ENCODE peak calls at places on chromosomes 3 and 15, in seven cellular contexts. One of them, this sample, is unnamed.
A peak's percentile ranks its signal among the peaks of the same experiment; 100 is the strongest.

GRCh38 chr3:43273429-43273828 is 12.9 kb upstream of the SNRK start:
- DNase-seq in K562: no peak
- DNase-seq in SK-N-SH: no peak
- DNase-seq in HCT116: no peak
- DNase-seq in GM12878: no peak
- DNase-seq in HepG2: no peak
- DNase-seq in H1: no peak
- DNase-seq in this sample: no peak

GRCh38 chr3:187958432-187959003 is 195.4 kb upstream of the LPP start:
- DNase-seq in K562: no peak
- DNase-seq in SK-N-SH: no peak
- DNase-seq in HCT116: no peak
- DNase-seq in GM12878: no peak
- DNase-seq in HepG2: no peak
- DNase-seq in H1: no peak
- DNase-seq in this sample: no peak

GRCh38 chr3:62131620-62132019 is 241.7 kb downstream of the FEZF2 start:
- DNase-seq in K562: peak; percentile 29
- DNase-seq in SK-N-SH: peak; percentile 28
- DNase-seq in HCT116: peak; percentile 2
- DNase-seq in GM12878: no peak
- DNase-seq in HepG2: no peak
- DNase-seq in H1: no peak
- DNase-seq in this sample: no peak

GRCh38 chr15:53786421-53786820 is 27.0 kb upstream of the WDR72 start:
- DNase-seq in K562: no peak
- DNase-seq in SK-N-SH: no peak
- DNase-seq in HCT116: no peak
- DNase-seq in GM12878: no peak
- DNase-seq in HepG2: no peak
- DNase-seq in H1: no peak
- DNase-seq in this sample: no peak

GRCh38 chr15:52462806-52463360 is 65.8 kb downstream of the MYO5A start:
- DNase-seq in K562: no peak
- DNase-seq in SK-N-SH: no peak
- DNase-seq in HCT116: no peak
- DNase-seq in GM12878: no peak
- DNase-seq in HepG2: no peak
- DNase-seq in H1: no peak
- DNase-seq in this sample: no peak

GRCh38 chr15:98904466-98905048 is 103.0 kb downstream of the PGPEP1L start:
- DNase-seq in K562: peak; percentile 55
- DNase-seq in SK-N-SH: peak; percentile 84
- DNase-seq in HCT116: peak; percentile 18
- DNase-seq in GM12878: no peak
- DNase-seq in HepG2: peak; percentile 41
- DNase-seq in H1: no peak
- DNase-seq in this sample: peak; percentile 50

GRCh38 chr3:127732879-127733350 is 60.2 kb downstream of the ABTB1 start:
- DNase-seq in K562: no peak
- DNase-seq in SK-N-SH: no peak
- DNase-seq in HCT116: no peak
- DNase-seq in GM12878: no peak
- DNase-seq in HepG2: no peak
- DNase-seq in H1: no peak
- DNase-seq in this sample: no peak

GRCh38 chr3:52245322-52246263 is at the start of gene PPM1M:
- DNase-seq in K562: peak; percentile 81
- DNase-seq in SK-N-SH: peak; percentile 90
- DNase-seq in HCT116: no peak
- DNase-seq in GM12878: no peak
- DNase-seq in HepG2: no peak
- DNase-seq in H1: no peak
- DNase-seq in this sample: peak; percentile 70

GRCh38 chr15:55737373-55737772 is 5.6 kb downstream of the PRTG start:
- DNase-seq in K562: no peak
- DNase-seq in SK-N-SH: peak; percentile 20
- DNase-seq in HCT116: no peak
- DNase-seq in GM12878: no peak
- DNase-seq in HepG2: no peak
- DNase-seq in H1: no peak
- DNase-seq in this sample: no peak

GRCh38 chr3:134885877-134886621 is 91.0 kb downstream of the EPHB1 start:
- DNase-seq in K562: no peak
- DNase-seq in SK-N-SH: no peak
- DNase-seq in HCT116: no peak
- DNase-seq in GM12878: peak; percentile 95
- DNase-seq in HepG2: no peak
- DNase-seq in H1: peak; percentile 15
- DNase-seq in this sample: no peak

GRCh38 chr3:81726132-81726531 is 35.3 kb downstream of the GBE1 start:
- DNase-seq in K562: no peak
- DNase-seq in SK-N-SH: no peak
- DNase-seq in HCT116: no peak
- DNase-seq in GM12878: no peak
- DNase-seq in HepG2: no peak
- DNase-seq in H1: no peak
- DNase-seq in this sample: no peak

GRCh38 chr15:87212041-87212440 is 1044.5 kb downstream of the NTRK3 start:
- DNase-seq in K562: no peak
- DNase-seq in SK-N-SH: no peak
- DNase-seq in HCT116: no peak
- DNase-seq in GM12878: no peak
- DNase-seq in HepG2: no peak
- DNase-seq in H1: no peak
- DNase-seq in this sample: no peak

GRCh38 chr15:63832620-63833245 is 1.0 kb downstream of the HERC1 start:
- DNase-seq in K562: no peak
- DNase-seq in SK-N-SH: peak; percentile 42
- DNase-seq in HCT116: no peak
- DNase-seq in GM12878: no peak
- DNase-seq in HepG2: no peak
- DNase-seq in H1: no peak
- DNase-seq in this sample: no peak

GRCh38 chr15:48627260-48627969 is 18.1 kb downstream of the FBN1 start:
- DNase-seq in K562: no peak
- DNase-seq in SK-N-SH: no peak
- DNase-seq in HCT116: no peak
- DNase-seq in GM12878: no peak
- DNase-seq in HepG2: no peak
- DNase-seq in H1: no peak
- DNase-seq in this sample: peak; percentile 12

GRCh38 chr3:128443771-128444170 is 22.9 kb downstream of the DNAJB8 start:
- DNase-seq in K562: no peak
- DNase-seq in SK-N-SH: no peak
- DNase-seq in HCT116: no peak
- DNase-seq in GM12878: no peak
- DNase-seq in HepG2: no peak
- DNase-seq in H1: no peak
- DNase-seq in this sample: no peak

GRCh38 chr15:31352911-31353811 is 26.5 kb downstream of the KLF13 start:
- DNase-seq in K562: peak; percentile 50
- DNase-seq in SK-N-SH: peak; percentile 81
- DNase-seq in HCT116: no peak
- DNase-seq in GM12878: peak; percentile 83
- DNase-seq in HepG2: no peak
- DNase-seq in H1: no peak
- DNase-seq in this sample: no peak

GRCh38 chr3:94092080-94092479 is 29.2 kb downstream of the NSUN3 start:
- DNase-seq in K562: no peak
- DNase-seq in SK-N-SH: no peak
- DNase-seq in HCT116: no peak
- DNase-seq in GM12878: no peak
- DNase-seq in HepG2: no peak
- DNase-seq in H1: no peak
- DNase-seq in this sample: no peak

GRCh38 chr15:77530576-77530975 is 102.1 kb downstream of the LINGO1 start:
- DNase-seq in K562: no peak
- DNase-seq in SK-N-SH: no peak
- DNase-seq in HCT116: no peak
- DNase-seq in GM12878: no peak
- DNase-seq in HepG2: no peak
- DNase-seq in H1: no peak
- DNase-seq in this sample: no peak

GRCh38 chr15:57948554-57949289 is 116.8 kb downstream of the ALDH1A2 start:
- DNase-seq in K562: no peak
- DNase-seq in SK-N-SH: peak; percentile 64
- DNase-seq in HCT116: no peak
- DNase-seq in GM12878: no peak
- DNase-seq in HepG2: no peak
- DNase-seq in H1: no peak
- DNase-seq in this sample: no peak

GRCh38 chr15:61037031-61037430 is 192.1 kb downstream of the RORA start:
- DNase-seq in K562: no peak
- DNase-seq in SK-N-SH: no peak
- DNase-seq in HCT116: no peak
- DNase-seq in GM12878: no peak
- DNase-seq in HepG2: no peak
- DNase-seq in H1: no peak
- DNase-seq in this sample: no peak

GRCh38 chr3:148932976-148933375 is 58.4 kb upstream of the GYG1 start:
- DNase-seq in K562: no peak
- DNase-seq in SK-N-SH: no peak
- DNase-seq in HCT116: no peak
- DNase-seq in GM12878: no peak
- DNase-seq in HepG2: no peak
- DNase-seq in H1: no peak
- DNase-seq in this sample: no peak

GRCh38 chr3:156217674-156218352 is 97.4 kb downstream of the KCNAB1 start:
- DNase-seq in K562: no peak
- DNase-seq in SK-N-SH: no peak
- DNase-seq in HCT116: no peak
- DNase-seq in GM12878: no peak
- DNase-seq in HepG2: no peak
- DNase-seq in H1: no peak
- DNase-seq in this sample: peak; percentile 94

GRCh38 chr3:65439641-65440040 is 599.1 kb downstream of the MAGI1 start:
- DNase-seq in K562: peak; percentile 36
- DNase-seq in SK-N-SH: peak; percentile 60
- DNase-seq in HCT116: peak; percentile 6
- DNase-seq in GM12878: no peak
- DNase-seq in HepG2: peak; percentile 32
- DNase-seq in H1: peak; percentile 46
- DNase-seq in this sample: peak; percentile 21
- TF ChIP-seq JUND in K562: no peak
- TF ChIP-seq JUND in SK-N-SH: no peak
- TF ChIP-seq JUND in HCT116: no peak
- TF ChIP-seq JUND in GM12878: no peak
- TF ChIP-seq JUND in HepG2: no peak
- TF ChIP-seq JUND in H1: no peak
- TF ChIP-seq JUND in this sample: no peak

DNA sequence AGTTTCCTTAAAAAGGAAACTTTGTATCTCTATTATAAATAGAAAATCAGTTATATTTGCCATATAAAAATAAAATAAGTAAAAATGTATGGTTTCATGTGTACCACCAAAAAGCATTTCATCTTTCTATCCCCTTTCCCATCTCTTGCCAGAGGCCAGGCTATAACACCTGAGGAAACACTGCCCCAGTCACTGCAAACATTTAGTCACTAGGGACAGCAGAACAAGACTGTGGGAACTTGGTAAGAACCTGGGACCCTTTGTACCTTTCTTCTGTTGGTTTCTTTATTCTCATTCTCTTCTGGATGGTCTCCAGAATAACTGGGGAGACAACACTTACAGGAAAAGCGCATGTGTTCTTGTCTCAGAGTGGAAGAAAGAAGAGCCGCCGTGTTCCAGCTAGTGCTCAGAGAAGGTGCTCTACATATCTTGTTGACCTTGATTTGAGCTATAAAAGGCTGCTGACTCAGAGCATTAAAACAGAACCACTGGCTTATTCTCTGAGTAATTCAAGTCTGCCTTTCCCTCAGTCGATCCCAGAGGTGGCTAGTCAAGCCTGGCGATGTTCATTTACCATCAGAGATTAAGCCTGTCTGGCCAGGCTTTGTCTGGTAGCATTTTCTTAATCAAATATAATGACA is 361.6 kb downstream of the RBMS3 start:
- DNase-seq in K562: no peak
- DNase-seq in SK-N-SH: peak; percentile 17
- DNase-seq in HCT116: no peak
- DNase-seq in GM12878: no peak
- DNase-seq in HepG2: no peak
- DNase-seq in H1: no peak
- DNase-seq in this sample: no peak
- TF ChIP-seq JUND in K562: no peak
- TF ChIP-seq JUND in SK-N-SH: peak; percentile 10
- TF ChIP-seq JUND in HCT116: no peak
- TF ChIP-seq JUND in GM12878: no peak
- TF ChIP-seq JUND in HepG2: no peak
- TF ChIP-seq JUND in H1: no peak
- TF ChIP-seq JUND in this sample: no peak

DNA sequence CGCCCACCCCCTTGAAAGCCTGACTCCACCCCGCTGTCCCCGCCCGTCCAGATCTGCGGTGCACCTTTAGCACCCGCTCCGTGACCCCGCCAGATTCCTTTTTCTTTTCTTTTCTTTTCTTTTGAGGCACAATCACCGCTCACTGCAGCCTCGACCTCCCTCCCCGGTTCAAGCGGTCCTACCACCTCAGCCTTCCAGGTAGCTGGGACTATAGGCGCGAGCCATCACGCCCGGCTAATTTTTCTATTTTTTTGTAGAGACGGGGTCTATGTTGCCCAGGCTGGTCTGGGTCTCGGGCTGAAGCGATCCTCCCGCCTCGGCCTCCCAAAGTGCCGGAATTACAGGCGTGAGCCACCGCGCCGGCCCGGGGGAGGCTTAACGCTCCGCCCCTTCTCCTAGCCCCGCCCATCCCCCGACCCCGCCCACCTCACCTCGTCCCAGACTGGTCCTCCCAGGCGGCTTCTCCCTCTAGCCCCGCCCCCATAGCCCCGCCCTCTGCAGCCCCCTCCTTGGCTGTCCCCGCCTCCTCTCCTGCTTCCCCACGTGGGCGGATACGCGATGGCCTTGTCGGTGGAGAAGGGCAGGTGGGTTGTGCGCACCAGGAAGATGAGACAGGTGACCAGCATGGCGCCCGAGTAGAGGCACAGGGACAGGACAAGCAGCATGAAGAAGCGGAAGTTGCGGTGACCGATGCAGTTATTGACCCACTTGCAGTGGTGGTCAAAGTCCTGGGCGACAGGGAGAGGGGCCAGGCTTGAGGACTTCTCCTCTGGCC is 3.2 kb downstream of the ZDHHC19 start:
- DNase-seq in K562: peak; percentile 100
- DNase-seq in SK-N-SH: peak; percentile 99
- DNase-seq in HCT116: no peak
- DNase-seq in GM12878: no peak
- DNase-seq in HepG2: no peak
- DNase-seq in H1: peak; percentile 63
- DNase-seq in this sample: no peak
- TF ChIP-seq JUND in K562: no peak
- TF ChIP-seq JUND in SK-N-SH: no peak
- TF ChIP-seq JUND in HCT116: no peak
- TF ChIP-seq JUND in GM12878: no peak
- TF ChIP-seq JUND in HepG2: no peak
- TF ChIP-seq JUND in H1: no peak
- TF ChIP-seq JUND in this sample: no peak

DNA sequence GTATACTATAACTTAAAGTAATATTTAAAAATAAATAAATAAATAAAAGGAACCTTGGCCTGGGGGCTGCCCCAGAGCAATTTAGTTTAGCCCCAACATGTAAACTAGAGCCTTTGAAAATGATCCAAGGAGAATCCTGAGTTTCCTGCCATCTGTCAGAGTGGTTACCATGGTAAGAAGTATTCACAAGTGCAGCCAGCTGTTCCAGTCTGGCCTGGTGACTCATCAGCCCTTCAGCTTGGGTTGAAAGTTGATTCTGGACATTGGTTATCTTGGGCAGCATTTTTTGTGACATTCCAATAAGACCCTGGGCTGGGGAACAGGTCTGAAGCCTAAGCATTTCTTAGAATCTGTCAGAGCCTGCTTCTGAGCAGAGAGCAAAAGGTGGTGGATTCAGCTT is 72.7 kb upstream of the LRTM1 start:
- DNase-seq in K562: no peak
- DNase-seq in SK-N-SH: peak; percentile 15
- DNase-seq in HCT116: no peak
- DNase-seq in GM12878: no peak
- DNase-seq in HepG2: no peak
- DNase-seq in H1: no peak
- DNase-seq in this sample: no peak
- TF ChIP-seq JUND in K562: no peak
- TF ChIP-seq JUND in SK-N-SH: peak; percentile 85
- TF ChIP-seq JUND in HCT116: no peak
- TF ChIP-seq JUND in GM12878: no peak
- TF ChIP-seq JUND in HepG2: no peak
- TF ChIP-seq JUND in H1: peak; percentile 24
- TF ChIP-seq JUND in this sample: no peak

This sample was measured in T47D.